ENCODE peak calls at places on chromosomes 11 and 22, in four cellular contexts. One of them, this sample, is unnamed. For H3K4me1, the result is how much of the 10 kb centered on the place peaks cover.

GRCh38 chr11:114098927-114099326 is 39.4 kb downstream of the ZBTB16 start:
- DNase-seq in Peyer's patch: no peak
- DNase-seq in tibial nerve: no peak
- DNase-seq in right lobe of liver: no peak
- DNase-seq in this sample: no peak

GRCh38 chr22:42680648-42681047 is 31.5 kb upstream of the CYB5R3 start:
- DNase-seq in Peyer's patch: no peak
- DNase-seq in tibial nerve: no peak
- DNase-seq in right lobe of liver: no peak
- DNase-seq in this sample: no peak

GRCh38 chr22:39179401-39179827 is 26.9 kb upstream of the CBX7 start:
- DNase-seq in tibial nerve: no peak
- DNase-seq in right lobe of liver: no peak
- DNase-seq in Peyer's patch: no peak
- DNase-seq in this sample: no peak

GRCh38 chr22:30295576-30295975 is 6.3 kb upstream of the CASTOR1 start:
- DNase-seq in right lobe of liver: no peak
- DNase-seq in Peyer's patch: no peak
- DNase-seq in tibial nerve: no peak
- DNase-seq in this sample: no peak

GRCh38 chr22:37746366-37747089 is 49.7 kb downstream of the TRIOBP start:
- DNase-seq in Peyer's patch: no peak
- DNase-seq in tibial nerve: no peak
- DNase-seq in right lobe of liver: peak
- DNase-seq in this sample: peak

GRCh38 chr11:17197431-17197898 is 10.3 kb downstream of the PIK3C2A start:
- DNase-seq in right lobe of liver: no peak
- DNase-seq in tibial nerve: no peak
- DNase-seq in Peyer's patch: no peak
- DNase-seq in this sample: no peak

GRCh38 chr11:46335858-46336600 is 11.2 kb upstream of the DGKZ start:
- DNase-seq in Peyer's patch: no peak
- DNase-seq in tibial nerve: no peak
- DNase-seq in right lobe of liver: no peak
- DNase-seq in this sample: no peak

GRCh38 chr22:43990044-43990443 is 34.1 kb upstream of the PARVB start:
- DNase-seq in tibial nerve: no peak
- DNase-seq in right lobe of liver: no peak
- DNase-seq in Peyer's patch: no peak
- DNase-seq in this sample: peak

GRCh38 chr11:43738600-43739409 is 58.3 kb downstream of the HSD17B12 start:
- DNase-seq in Peyer's patch: no peak
- DNase-seq in right lobe of liver: no peak
- DNase-seq in tibial nerve: no peak
- DNase-seq in this sample: no peak

GRCh38 chr11:105132716-105133511 is 6.7 kb downstream of the CARD18 start:
- DNase-seq in Peyer's patch: no peak
- DNase-seq in tibial nerve: no peak
- DNase-seq in right lobe of liver: no peak
- DNase-seq in this sample: no peak

GRCh38 chr11:104164028-104164520 is at the start of gene PDGFD:
- DNase-seq in tibial nerve: peak
- DNase-seq in right lobe of liver: peak
- DNase-seq in Peyer's patch: peak
- DNase-seq in this sample: peak

GRCh38 chr11:13440100-13440855 is 22.7 kb downstream of the BTBD10 start:
- DNase-seq in right lobe of liver: no peak
- DNase-seq in tibial nerve: no peak
- DNase-seq in Peyer's patch: no peak
- DNase-seq in this sample: no peak

GRCh38 chr11:65355013-65355775 is 643 bp downstream of the TIGD3 start:
- DNase-seq in tibial nerve: no peak
- DNase-seq in Peyer's patch: peak
- DNase-seq in right lobe of liver: peak
- DNase-seq in this sample: peak

GRCh38 chr11:38461751-38462150 is 1863.7 kb upstream of the RAG2 start:
- DNase-seq in Peyer's patch: no peak
- DNase-seq in right lobe of liver: no peak
- DNase-seq in tibial nerve: no peak
- DNase-seq in this sample: no peak

GRCh38 chr11:69542314-69543168 is 61.1 kb downstream of the LINC01488 start:
- DNase-seq in right lobe of liver: no peak
- DNase-seq in Peyer's patch: no peak
- DNase-seq in tibial nerve: no peak
- DNase-seq in this sample: peak

GRCh38 chr11:9568854-9569587 is 4.4 kb upstream of the WEE1 start:
- DNase-seq in Peyer's patch: peak
- DNase-seq in tibial nerve: peak
- DNase-seq in right lobe of liver: peak
- DNase-seq in this sample: no peak

GRCh38 chr11:9875862-9876261 is 212.0 kb downstream of the SWAP70 start:
- DNase-seq in tibial nerve: no peak
- DNase-seq in Peyer's patch: no peak
- DNase-seq in right lobe of liver: no peak
- DNase-seq in this sample: no peak

GRCh38 chr11:80167766-80168165 is 726.9 kb upstream of the TENM4 start:
- DNase-seq in right lobe of liver: no peak
- DNase-seq in tibial nerve: no peak
- DNase-seq in Peyer's patch: no peak
- DNase-seq in this sample: no peak

GRCh38 chr22:39598017-39598965 is 27.7 kb downstream of the CACNA1I start:
- DNase-seq in tibial nerve: no peak
- DNase-seq in right lobe of liver: peak
- DNase-seq in Peyer's patch: peak
- DNase-seq in this sample: peak

GRCh38 chr11:92246637-92247036 is 22.0 kb downstream of the FAT3 start:
- DNase-seq in tibial nerve: no peak
- DNase-seq in right lobe of liver: no peak
- DNase-seq in Peyer's patch: no peak
- DNase-seq in this sample: no peak

GRCh38 chr22:30969532-30970355 is 679 bp downstream of the TUG1 start:
- DNase-seq in tibial nerve: no peak
- DNase-seq in Peyer's patch: peak
- DNase-seq in right lobe of liver: peak
- DNase-seq in this sample: no peak

GRCh38 chr11:61832207-61832606 is 4.1 kb downstream of the FADS2 start:
- DNase-seq in tibial nerve: no peak
- DNase-seq in right lobe of liver: no peak
- DNase-seq in Peyer's patch: no peak
- DNase-seq in this sample: no peak

GRCh38 chr11:61833478-61833877 is 5.4 kb downstream of the FADS2 start:
- DNase-seq in right lobe of liver: no peak
- DNase-seq in tibial nerve: no peak
- DNase-seq in Peyer's patch: no peak
- DNase-seq in this sample: no peak

GRCh38 chr11:61834278-61835004 is 6.3 kb downstream of the FADS2 start:
- DNase-seq in right lobe of liver: no peak
- DNase-seq in tibial nerve: no peak
- DNase-seq in Peyer's patch: peak
- DNase-seq in this sample: no peak

GRCh38 chr11:61832758-61833157 is 4.7 kb downstream of the FADS2 start:
- DNase-seq in right lobe of liver: peak
- DNase-seq in Peyer's patch: no peak
- DNase-seq in tibial nerve: no peak
- DNase-seq in this sample: no peak

GRCh38 chr11:61833926-61834277 is 5.8 kb downstream of the FADS2 start:
- DNase-seq in tibial nerve: no peak
- DNase-seq in right lobe of liver: no peak
- DNase-seq in Peyer's patch: no peak
- DNase-seq in this sample: no peak
- H3K4me1 ChIP-seq in tibial nerve: half or more
- H3K4me1 ChIP-seq in right lobe of liver: under half
- H3K4me1 ChIP-seq in Peyer's patch: under half
- H3K4me1 ChIP-seq in this sample: under half

GRCh38 chr11:34869425-34869824 is 46.8 kb downstream of the APIP start:
- DNase-seq in Peyer's patch: no peak
- DNase-seq in right lobe of liver: no peak
- DNase-seq in tibial nerve: no peak
- DNase-seq in this sample: no peak
- TF ChIP-seq CTCF in Peyer's patch: peak
- TF ChIP-seq CTCF in right lobe of liver: no peak
- TF ChIP-seq CTCF in tibial nerve: no peak
- TF ChIP-seq CTCF in this sample: no peak

GRCh38 chr11:112697371-112697770 is 263.8 kb upstream of the NCAM1 start:
- DNase-seq in right lobe of liver: no peak
- DNase-seq in Peyer's patch: no peak
- DNase-seq in tibial nerve: no peak
- DNase-seq in this sample: no peak

GRCh38 chr11:112693781-112694180 is 267.4 kb upstream of the NCAM1 start:
- DNase-seq in tibial nerve: no peak
- DNase-seq in right lobe of liver: no peak
- DNase-seq in Peyer's patch: no peak
- DNase-seq in this sample: no peak

GRCh38 chr11:112694244-112694643 is 267.0 kb upstream of the NCAM1 start:
- DNase-seq in right lobe of liver: no peak
- DNase-seq in Peyer's patch: no peak
- DNase-seq in tibial nerve: no peak
- DNase-seq in this sample: no peak

GRCh38 chr11:112697779-112698178 is 263.4 kb upstream of the NCAM1 start:
- DNase-seq in right lobe of liver: no peak
- DNase-seq in tibial nerve: no peak
- DNase-seq in Peyer's patch: no peak
- DNase-seq in this sample: no peak

DNA sequence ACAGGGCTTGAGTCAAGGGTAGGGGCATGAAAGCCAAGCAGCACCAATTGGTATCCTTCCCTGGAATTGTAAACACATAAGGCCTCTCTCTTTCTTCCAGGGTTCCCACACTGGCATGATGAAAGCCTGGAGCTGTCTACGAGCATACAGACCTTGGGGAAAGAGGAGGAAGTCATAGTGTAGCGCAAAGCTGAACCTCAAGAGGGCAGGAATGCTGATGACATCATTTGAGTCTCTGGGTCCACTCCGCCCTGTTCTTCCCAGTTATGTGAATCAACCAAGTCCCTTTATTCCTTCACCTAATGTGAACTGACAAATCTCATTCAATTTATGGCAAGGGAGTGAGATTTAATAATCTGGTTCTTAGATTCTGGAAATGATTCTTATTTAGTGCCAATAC is 266.4 kb upstream of the NCAM1 start:
- DNase-seq in Peyer's patch: no peak
- DNase-seq in right lobe of liver: no peak
- DNase-seq in tibial nerve: no peak
- DNase-seq in this sample: no peak
- H3K27ac ChIP-seq in Peyer's patch: no peak
- H3K27ac ChIP-seq in right lobe of liver: no peak
- H3K27ac ChIP-seq in tibial nerve: no peak
- H3K27ac ChIP-seq in this sample: no peak

DNA sequence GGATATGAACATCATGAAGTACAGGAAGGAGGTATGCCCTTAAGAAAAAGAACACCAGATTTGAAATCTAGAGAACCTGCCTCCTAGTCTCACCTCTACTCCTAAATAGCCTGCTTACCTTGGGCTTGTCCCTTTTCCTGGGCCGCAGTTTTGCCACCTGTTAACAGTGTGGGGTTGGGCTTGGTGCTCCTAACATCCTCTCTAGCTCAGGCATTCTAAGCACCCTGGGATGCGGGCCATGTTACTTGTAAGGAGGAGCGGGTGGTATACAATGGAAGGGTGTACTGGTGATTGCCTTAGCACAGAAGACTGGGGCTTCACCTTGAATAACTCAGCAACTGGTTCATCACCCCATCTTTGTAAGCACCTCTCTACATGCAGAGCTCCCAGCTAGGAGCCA is 48.7 kb downstream of the TIMP3 start:
- DNase-seq in Peyer's patch: no peak
- DNase-seq in right lobe of liver: no peak
- DNase-seq in tibial nerve: no peak
- DNase-seq in this sample: no peak
- H3K4me1 ChIP-seq in Peyer's patch: under half
- H3K4me1 ChIP-seq in right lobe of liver: under half
- H3K4me1 ChIP-seq in tibial nerve: half or more
- H3K4me1 ChIP-seq in this sample: half or more

GRCh38 chr11:60699282-60699681 is at the start of gene MS4A8:
- DNase-seq in Peyer's patch: no peak
- DNase-seq in right lobe of liver: no peak
- DNase-seq in tibial nerve: no peak
- DNase-seq in this sample: no peak

GRCh38 chr11:60703374-60703773 is 4.0 kb downstream of the MS4A8 start:
- DNase-seq in tibial nerve: no peak
- DNase-seq in Peyer's patch: no peak
- DNase-seq in right lobe of liver: no peak
- DNase-seq in this sample: no peak

GRCh38 chr11:60701509-60701818 is 2.1 kb downstream of the MS4A8 start:
- DNase-seq in tibial nerve: no peak
- DNase-seq in right lobe of liver: no peak
- DNase-seq in Peyer's patch: no peak
- DNase-seq in this sample: no peak

GRCh38 chr11:60705895-60706294 is 6.5 kb downstream of the MS4A8 start:
- DNase-seq in right lobe of liver: no peak
- DNase-seq in Peyer's patch: no peak
- DNase-seq in tibial nerve: no peak
- DNase-seq in this sample: no peak

DNA sequence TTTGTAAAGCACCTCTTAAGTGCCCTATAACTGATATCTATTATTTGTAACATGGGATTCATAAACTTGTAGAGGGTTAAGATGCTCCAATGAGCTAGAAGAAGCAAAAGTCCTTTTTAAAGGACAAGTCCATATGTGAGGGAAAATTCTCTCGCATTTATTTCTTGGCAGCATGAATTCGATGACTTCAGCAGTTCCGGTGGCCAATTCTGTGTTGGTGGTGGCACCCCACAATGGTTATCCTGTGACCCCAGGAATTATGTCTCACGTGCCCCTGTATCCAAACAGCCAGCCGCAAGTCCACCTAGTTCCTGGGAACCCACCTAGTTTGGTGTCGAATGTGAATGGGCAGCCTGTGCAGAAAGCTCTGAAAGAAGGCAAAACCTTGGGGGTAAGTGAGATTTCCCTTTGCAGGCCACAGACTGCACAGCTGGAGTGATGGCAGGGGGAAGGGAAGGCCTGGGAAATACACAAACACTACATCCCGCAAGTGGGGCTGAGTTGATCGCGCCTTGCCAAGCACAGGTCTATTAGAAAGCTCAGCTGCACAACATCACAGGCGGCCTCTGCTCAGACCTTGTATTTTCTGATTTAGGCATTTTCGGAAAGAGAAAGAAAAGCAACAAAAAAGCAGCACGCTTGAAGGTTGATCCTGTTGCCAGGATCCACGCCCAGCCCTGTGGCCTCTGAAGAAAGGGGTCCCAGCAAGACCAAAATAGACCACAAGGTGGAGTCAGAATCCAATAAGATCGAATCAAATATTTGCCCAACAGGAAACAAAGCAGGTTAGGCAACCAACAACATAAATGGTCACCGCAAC is 1.5 kb downstream of the MS4A8 start:
- DNase-seq in right lobe of liver: no peak
- DNase-seq in Peyer's patch: no peak
- DNase-seq in tibial nerve: no peak
- DNase-seq in this sample: no peak
- TF ChIP-seq CTCF in right lobe of liver: peak
- TF ChIP-seq CTCF in Peyer's patch: peak
- TF ChIP-seq CTCF in tibial nerve: no peak
- TF ChIP-seq CTCF in this sample: peak

GRCh38 chr11:12217879-12218278 is 107.5 kb downstream of the MICAL2 start:
- DNase-seq in tibial nerve: no peak
- DNase-seq in Peyer's patch: no peak
- DNase-seq in right lobe of liver: no peak
- DNase-seq in this sample: no peak
- H3K27ac ChIP-seq in tibial nerve: no peak
- H3K27ac ChIP-seq in Peyer's patch: no peak
- H3K27ac ChIP-seq in right lobe of liver: peak
- H3K27ac ChIP-seq in this sample: no peak